ENCODE peak calls at places on chromosomes 16 and 17, in six cellular contexts. D is stomach, A is transverse colon, W is K562, F is A549, I is SK-N-SH. Q is an unnamed sample.

GRCh38 chr16:69941251-69942098 is 9.7 kb upstream of the CLEC18A start:
- DNase-seq in D (no peak), A (no peak), W (no peak), F (no peak), I (no peak), Q (peak; percentile 4)

GRCh38 chr17:72287586-72287985 is 166.8 kb downstream of the SOX9 start:
- DNase-seq in D (peak; percentile 77), A (no peak), W (no peak), F (no peak), I (no peak), Q (no peak)

GRCh38 chr16:89122322-89122831 is 28.7 kb downstream of the ACSF3 start:
- DNase-seq in D (peak; percentile 73), A (peak; percentile 86), W (no peak), F (no peak), I (no peak), Q (no peak)

GRCh38 chr17:41406205-41406604 is 8.8 kb upstream of the KRT31 start:
- DNase-seq in D (no peak), A (no peak), W (no peak), F (peak; percentile 31), I (no peak), Q (no peak)

GRCh38 chr16:67336646-67337045 is 10.0 kb downstream of the LRRC36 start:
- DNase-seq in D (no peak), A (no peak), W (no peak), F (no peak), I (no peak), Q (no peak)

GRCh38 chr17:1147664-1148063 is 32.1 kb downstream of the ABR start:
- DNase-seq in D (peak; percentile 81), A (peak; percentile 88), W (peak; percentile 20), F (peak; percentile 88), I (no peak), Q (no peak)

GRCh38 chr17:17741346-17742023 is 60.2 kb downstream of the RAI1 start:
- DNase-seq in D (no peak), A (no peak), W (no peak), F (no peak), I (peak; percentile 72), Q (peak; percentile 46)

GRCh38 chr16:49050607-49051006 is 231.0 kb downstream of the CBLN1 start:
- DNase-seq in D (no peak), A (no peak), W (no peak), F (no peak), I (peak; percentile 46), Q (no peak)

GRCh38 chr16:31420037-31420436 is 8.1 kb downstream of the COX6A2 start:
- DNase-seq in D (no peak), A (no peak), W (no peak), F (no peak), I (no peak), Q (no peak)

GRCh38 chr16:68951991-68952877 is 108.9 kb downstream of the TANGO6 start:
- DNase-seq in D (no peak), A (no peak), W (no peak), F (no peak), I (no peak), Q (no peak)

GRCh38 chr17:82043507-82043906 is 6.0 kb upstream of the DCXR start:
- DNase-seq in D (no peak), A (no peak), W (no peak), F (no peak), I (no peak), Q (no peak)

GRCh38 chr17:73010414-73010813 is 82.1 kb downstream of the SLC39A11 start:
- DNase-seq in D (no peak), A (no peak), W (no peak), F (no peak), I (no peak), Q (no peak)

GRCh38 chr17:21460358-21460757 is 84.2 kb downstream of the KCNJ12 start:
- DNase-seq in D (no peak), A (no peak), W (no peak), F (no peak), I (no peak), Q (no peak)

GRCh38 chr17:7236808-7237207 is 2.4 kb downstream of the PHF23 start:
- DNase-seq in D (no peak), A (no peak), W (no peak), F (no peak), I (no peak), Q (no peak)

GRCh38 chr17:11511696-11512095 is 86.6 kb upstream of the DNAH9 start:
- DNase-seq in D (peak; percentile 42), A (peak; percentile 58), W (no peak), F (no peak), I (peak; percentile 42), Q (no peak)

GRCh38 chr17:7988750-7989178 is 13.7 kb upstream of the GUCY2D start:
- DNase-seq in D (no peak), A (peak; percentile 26), W (peak; percentile 54), F (peak; percentile 89), I (peak; percentile 74), Q (no peak)

GRCh38 chr17:57570740-57571344 is 174.3 kb downstream of the CCDC182 start:
- DNase-seq in D (no peak), A (no peak), W (no peak), F (no peak), I (no peak), Q (no peak)

GRCh38 chr17:37682007-37682406 is 38.8 kb upstream of the DDX52 start:
- DNase-seq in D (no peak), A (no peak), W (no peak), F (no peak), I (no peak), Q (no peak)

GRCh38 chr16:24850289-24850931 is 4.6 kb downstream of the SLC5A11 start:
- DNase-seq in D (no peak), A (no peak), W (no peak), F (no peak), I (no peak), Q (no peak)

GRCh38 chr16:89602273-89602951 is 11.0 kb upstream of the DPEP1 start:
- DNase-seq in D (no peak), A (no peak), W (peak; percentile 47), F (peak; percentile 55), I (peak; percentile 72), Q (no peak)

GRCh38 chr17:77257169-77257568 is 116.4 kb downstream of the SEC14L1 start:
- DNase-seq in D (no peak), A (no peak), W (no peak), F (no peak), I (no peak), Q (no peak)

GRCh38 chr17:27544350-27545131 is 86.4 kb upstream of the LGALS9 start:
- DNase-seq in D (no peak), A (no peak), W (peak; percentile 86), F (no peak), I (no peak), Q (no peak)

GRCh38 chr17:58105093-58105492 is 21.9 kb downstream of the DYNLL2 start:
- DNase-seq in D (no peak), A (no peak), W (no peak), F (no peak), I (no peak), Q (no peak)

GRCh38 chr17:74454197-74455024 is 12.0 kb upstream of the CD300A start:
- DNase-seq in D (no peak), A (peak; percentile 94), W (no peak), F (no peak), I (no peak), Q (peak; percentile 82)

GRCh38 chr17:58121925-58122324 is 26.3 kb upstream of the OR4D1 start:
- DNase-seq in D (no peak), A (no peak), W (peak; percentile 39), F (peak; percentile 76), I (peak; percentile 58), Q (no peak)

GRCh38 chr17:39365252-39365651 is 36.2 kb downstream of the FBXL20 start:
- DNase-seq in D (no peak), A (no peak), W (no peak), F (no peak), I (no peak), Q (no peak)

GRCh38 chr16:88976359-88977027 is 514 bp downstream of the CBFA2T3 start:
- DNase-seq in D (no peak), A (no peak), W (no peak), F (no peak), I (no peak), Q (no peak)

GRCh38 chr16:27315333-27316037 is 1.7 kb downstream of the IL4R start:
- DNase-seq in D (peak; percentile 56), A (peak; percentile 60), W (no peak), F (peak; percentile 55), I (no peak), Q (no peak)
- TF ChIP-seq EP300 in D (no peak), A (peak; percentile 76), W (no peak), F (no peak), I (no peak), Q (no peak)

GRCh38 chr16:9081843-9082242 is 9.6 kb upstream of the HAPSTR1 start:
- DNase-seq in D (no peak), A (no peak), W (no peak), F (no peak), I (no peak), Q (no peak)
- H3K27ac ChIP-seq in D (no peak overlapping the region), A (no peak overlapping the region), W (peak overlapping the region; percentile 56), F (no peak overlapping the region), I (no peak overlapping the region), Q (no peak overlapping the region)

DNA sequence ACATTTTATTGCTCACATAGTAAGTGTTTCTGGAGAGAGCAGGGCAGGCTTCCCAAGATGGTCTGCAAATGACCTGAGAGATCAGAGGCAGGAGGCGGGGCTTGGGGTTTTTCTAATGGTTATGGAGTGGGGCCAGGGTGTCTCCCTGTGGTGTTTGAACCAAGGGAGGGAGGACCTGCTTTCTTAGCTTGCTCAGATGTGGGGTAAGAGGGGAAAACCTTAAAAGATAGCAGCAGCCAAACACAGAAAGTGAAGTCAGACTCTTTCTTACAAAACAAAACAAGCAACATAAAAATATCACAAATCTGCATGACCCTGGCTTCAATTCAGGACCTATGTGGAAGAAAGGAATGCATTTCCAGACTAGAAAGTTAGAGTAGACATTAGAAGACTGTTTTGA is 22.9 kb upstream of the DNAJA2 start:
- DNase-seq in D (no peak), A (no peak), W (no peak), F (no peak), I (no peak), Q (no peak)
- TF ChIP-seq CTCF in D (no peak), A (no peak), W (no peak), F (no peak), I (no peak), Q (no peak)

GRCh38 chr17:62666801-62667591 is 39.5 kb downstream of the MRC2 start:
- DNase-seq in D (no peak), A (no peak), W (no peak), F (no peak), I (peak; percentile 47), Q (no peak)

GRCh38 chr17:62663304-62663703 is 35.8 kb downstream of the MRC2 start:
- DNase-seq in D (no peak), A (no peak), W (no peak), F (no peak), I (no peak), Q (no peak)

GRCh38 chr17:62664336-62665120 is 37.1 kb downstream of the MRC2 start:
- DNase-seq in D (no peak), A (no peak), W (no peak), F (no peak), I (no peak), Q (no peak)

GRCh38 chr17:62666061-62666800 is 38.8 kb downstream of the MRC2 start:
- DNase-seq in D (no peak), A (no peak), W (no peak), F (no peak), I (peak; percentile 40), Q (no peak)

GRCh38 chr17:62665599-62665998 is 38.1 kb downstream of the MRC2 start:
- DNase-seq in D (no peak), A (no peak), W (no peak), F (no peak), I (no peak), Q (no peak)
- TF ChIP-seq EP300 in D (no peak), A (no peak), W (no peak), F (no peak), I (no peak), Q (no peak)